ENCODE peak calls at places on chromosomes 13 and 19, in five cellular contexts. J, B, G, N and U are unnamed samples.

GRCh38 chr19:18418725-18419194 is 438 bp upstream of the SSBP4 start:
- DNase-seq in J (peak), B (no peak), G (peak), N (peak), U (no peak)

GRCh38 chr19:38145627-38146026 is 78.4 kb downstream of the DPF1 start:
- DNase-seq in B (peak), G (no peak), J (no peak), N (no peak), U (peak)

GRCh38 chr13:99614465-99614885 is 113.2 kb downstream of the TM9SF2 start:
- DNase-seq in G (peak), J (peak), N (peak), B (peak), U (peak)

GRCh38 chr19:17243854-17244617 is 1.7 kb downstream of the NR2F6 start:
- DNase-seq in G (peak), J (peak), N (no peak), B (no peak), U (no peak)

GRCh38 chr19:11138659-11139526 is 16.7 kb downstream of the SPC24 start:
- DNase-seq in B (peak), N (peak), J (peak), G (peak), U (peak)

GRCh38 chr19:51690359-51691121 is 2.6 kb upstream of the SPACA6 start:
- DNase-seq in G (peak), N (peak), J (peak), B (peak), U (peak)

GRCh38 chr19:56261145-56261544 is 11.4 kb upstream of the EDDM13 start:
- DNase-seq in J (no peak), N (peak), B (no peak), G (no peak), U (no peak)

GRCh38 chr13:46598140-46598819 is 45.3 kb downstream of the LRCH1 start:
- DNase-seq in B (no peak), N (peak), G (no peak), J (no peak), U (no peak)

GRCh38 chr19:39080431-39080830 is 3.7 kb upstream of the ACP7 start:
- DNase-seq in G (no peak), B (no peak), N (no peak), J (no peak), U (no peak)

GRCh38 chr19:2796659-2797266 is 11.5 kb downstream of the THOP1 start:
- DNase-seq in G (no peak), N (no peak), B (no peak), J (no peak), U (no peak)

GRCh38 chr13:109879338-109879737 is 93.0 kb upstream of the IRS2 start:
- DNase-seq in J (no peak), B (no peak), G (no peak), N (no peak), U (no peak)

DNA sequence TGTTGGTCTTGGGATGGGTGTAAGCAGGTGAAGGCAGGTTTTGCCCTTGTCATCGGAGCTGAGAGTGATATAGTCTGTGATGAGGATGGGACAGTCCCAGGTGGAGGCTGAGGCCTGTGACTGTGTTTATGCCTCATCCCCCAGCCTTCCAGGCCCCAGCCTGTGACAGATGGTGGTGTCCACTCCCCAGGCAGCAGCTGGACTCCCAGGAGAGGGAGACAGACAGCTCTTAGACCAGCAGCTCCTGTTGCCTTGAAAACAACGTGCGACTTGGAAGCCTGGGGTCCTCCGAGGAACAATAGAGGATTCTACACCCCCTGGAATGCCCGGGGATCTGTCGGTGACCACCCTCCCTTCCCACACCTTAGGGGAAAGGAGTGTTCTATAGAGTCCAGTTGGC is 63.8 kb downstream of the CHST8 start:
- DNase-seq in B (no peak), J (no peak), N (no peak), G (no peak), U (no peak)
- TF ChIP-seq CTCF in B (no peak), J (no peak), N (no peak), G (no peak), U (no peak)

GRCh38 chr19:34661357-34661756 is 15.6 kb downstream of the SCGB2B2 start:
- DNase-seq in N (no peak), B (no peak), J (no peak), G (no peak), U (no peak)
- TF ChIP-seq CTCF in N (no peak), B (no peak), J (no peak), G (no peak), U (no peak)

DNA sequence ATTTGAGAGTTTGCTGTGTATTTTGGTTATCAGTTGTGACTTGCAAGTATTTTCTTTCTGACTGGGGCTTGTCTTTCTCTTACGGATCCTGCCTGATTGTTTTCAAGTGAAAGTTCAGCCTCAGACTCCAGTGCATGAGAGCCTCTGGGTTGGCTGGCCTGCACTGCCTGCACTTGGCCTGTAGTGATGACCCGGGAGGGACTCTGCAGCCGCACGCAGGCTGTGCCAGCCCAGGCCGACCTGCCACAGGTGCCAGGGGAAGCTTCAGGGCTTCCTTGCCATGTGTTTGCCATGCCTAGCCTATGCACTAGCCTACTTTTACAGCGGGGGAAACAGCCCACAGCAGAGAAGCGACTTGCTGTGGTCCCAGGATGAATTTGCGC is 77.0 kb downstream of the KDM4B start:
- DNase-seq in G (no peak), N (no peak), J (no peak), B (no peak), U (no peak)
- TF ChIP-seq CTCF in G (peak), N (no peak), J (no peak), B (no peak), U (no peak)

GRCh38 chr13:79626924-79627323 is 146.0 kb downstream of the NDFIP2 start:
- DNase-seq in J (no peak), B (peak), G (no peak), N (no peak), U (no peak)

GRCh38 chr13:79637086-79637763 is 156.3 kb downstream of the NDFIP2 start:
- DNase-seq in N (peak), J (no peak), B (peak), G (no peak), U (peak)

GRCh38 chr13:79625517-79625916 is 144.6 kb downstream of the NDFIP2 start:
- DNase-seq in G (no peak), B (no peak), J (no peak), N (no peak), U (no peak)

GRCh38 chr13:79628463-79628862 is 147.5 kb downstream of the NDFIP2 start:
- DNase-seq in N (no peak), B (no peak), J (no peak), G (no peak), U (peak)

DNA sequence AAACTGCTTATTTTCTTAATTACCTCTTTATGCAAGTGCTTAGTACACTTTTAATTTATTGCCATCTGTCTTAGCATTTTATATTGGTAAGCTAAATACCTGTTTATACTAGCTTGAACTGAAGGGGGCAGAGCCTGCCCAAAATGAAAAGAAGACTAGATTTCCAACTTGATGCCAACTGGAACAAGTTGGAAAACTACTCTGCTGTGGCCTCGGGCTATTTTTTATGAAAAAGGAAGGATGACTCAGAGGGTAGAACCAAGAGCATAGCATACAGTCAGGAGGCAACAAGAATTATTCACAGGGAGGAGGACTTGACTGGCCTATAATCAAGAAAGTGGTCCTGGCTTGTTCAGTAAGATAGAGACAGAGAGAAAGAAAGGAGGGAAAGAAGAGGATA is 150.3 kb downstream of the NDFIP2 start:
- DNase-seq in G (peak), J (no peak), B (peak), N (peak), U (peak)
- TF ChIP-seq CTCF in G (peak), J (no peak), B (peak), N (peak), U (no peak)

GRCh38 chr19:19474950-19475781 is 40.2 kb downstream of the TSSK6 start:
- DNase-seq in N (no peak), B (no peak), G (no peak), J (no peak), U (no peak)

GRCh38 chr19:19480688-19481087 is 34.7 kb downstream of the TSSK6 start:
- DNase-seq in G (no peak), N (no peak), J (no peak), B (no peak), U (no peak)

GRCh38 chr19:19471682-19472081 is 43.7 kb downstream of the TSSK6 start:
- DNase-seq in B (no peak), J (no peak), G (no peak), N (no peak), U (no peak)

GRCh38 chr19:19477705-19478383 is 37.5 kb downstream of the TSSK6 start:
- DNase-seq in N (no peak), B (no peak), G (no peak), J (peak), U (no peak)

DNA sequence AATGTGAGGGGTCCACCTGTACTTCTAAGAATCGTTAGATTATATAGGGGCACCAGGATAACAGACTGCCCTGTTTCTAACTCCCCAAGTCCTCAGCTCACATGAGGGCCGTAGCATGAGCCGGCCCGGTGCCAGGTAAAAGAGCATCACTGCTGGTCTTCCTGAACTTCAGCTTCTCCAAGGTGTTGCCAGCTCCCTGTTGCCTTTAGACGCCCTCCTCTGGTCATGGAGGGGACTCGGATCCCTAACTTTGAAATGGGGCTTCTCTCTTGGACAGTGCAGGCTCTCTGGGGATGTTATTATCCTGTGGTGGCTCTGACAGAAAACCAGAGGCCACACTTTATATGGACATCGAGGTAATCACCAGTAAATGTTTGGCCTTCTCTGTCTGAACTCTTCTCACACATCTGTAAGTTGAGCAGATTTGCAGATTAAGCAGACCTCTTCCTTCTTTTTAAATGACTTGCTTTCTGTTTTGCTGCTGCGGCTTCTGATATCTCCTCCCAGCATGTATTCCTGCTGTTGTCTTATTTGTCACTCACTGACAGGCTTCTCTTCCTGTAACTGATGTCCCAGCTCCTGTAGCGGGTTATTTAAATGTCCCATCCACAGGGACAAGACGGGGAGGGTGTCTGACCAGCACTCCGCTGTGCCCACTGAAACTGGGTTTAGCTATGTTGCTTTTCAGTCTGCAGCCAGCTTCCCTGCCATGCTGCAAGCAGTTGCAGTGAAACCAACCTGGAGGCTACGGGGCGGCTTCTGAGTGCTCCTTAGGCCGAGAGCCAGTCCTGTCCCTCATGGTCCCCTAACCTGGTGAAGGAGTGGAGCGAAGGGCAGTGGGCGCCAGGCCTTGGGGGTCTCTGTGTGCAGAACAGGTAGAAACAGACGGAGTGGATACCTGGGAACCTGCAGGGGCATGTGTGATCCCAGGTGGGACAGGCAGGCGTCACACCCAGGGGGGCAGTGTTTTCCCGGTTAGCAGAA is 39.2 kb downstream of the TSSK6 start:
- DNase-seq in J (no peak), G (peak), N (no peak), B (peak), U (peak)
- TF ChIP-seq CTCF in J (no peak), G (peak), N (peak), B (peak), U (peak)

GRCh38 chr13:113562085-113562749 is 22.3 kb upstream of the TFDP1 start:
- DNase-seq in J (peak), G (peak), B (peak), N (peak), U (peak)
- TF ChIP-seq CTCF in J (peak), G (peak), B (peak), N (peak), U (peak)